ENCODE peak calls at places on chromosomes 7 and 10, in five cellular contexts. Y, Z, I, O and M are unnamed samples.

GRCh38 chr7:151660141-151660540 is 140.4 kb upstream of the RHEB start:
- DNase-seq in Z (peak; percentile 76), O (no peak), Y (peak; percentile 70), I (no peak), M (no peak)

GRCh38 chr7:1794888-1795542 is 124.9 kb downstream of the ELFN1 start:
- DNase-seq in Z (no peak), I (peak; percentile 14), Y (no peak), O (no peak), M (no peak)

GRCh38 chr10:133022784-133023115 is 65.0 kb upstream of the ADGRA1 start:
- DNase-seq in I (no peak), O (peak; percentile 28), Y (peak; percentile 39), Z (no peak), M (no peak)

GRCh38 chr7:90532231-90532929 is 62.9 kb downstream of the PTTG1IP2 start:
- DNase-seq in O (no peak), I (no peak), Z (no peak), Y (no peak), M (no peak)

GRCh38 chr7:130989006-130989795 is 255.2 kb upstream of the KLF14 start:
- DNase-seq in O (no peak), I (no peak), Z (no peak), Y (no peak), M (no peak)

GRCh38 chr7:152103691-152104090 is 78.2 kb downstream of the GALNT11 start:
- DNase-seq in Y (no peak), O (no peak), Z (no peak), I (no peak), M (no peak)

GRCh38 chr10:86956841-86957448 is 470 bp downstream of the MMRN2 start:
- DNase-seq in I (no peak), Z (no peak), O (no peak), Y (no peak), M (peak; percentile 27)

GRCh38 chr10:110827872-110828271 is 43.9 kb upstream of the PDCD4 start:
- DNase-seq in Y (no peak), O (no peak), I (no peak), Z (no peak), M (no peak)

GRCh38 chr10:98349508-98349922 is 65.5 kb downstream of the PYROXD2 start:
- DNase-seq in O (no peak), Z (peak; percentile 99), Y (peak; percentile 100), I (peak; percentile 99), M (peak; percentile 78)

GRCh38 chr10:71068811-71069411 is 143.5 kb upstream of the UNC5B start:
- DNase-seq in Z (peak; percentile 2), Y (peak; percentile 70), O (peak; percentile 44), I (peak; percentile 5), M (no peak)

GRCh38 chr7:40239755-40240303 is 105.0 kb downstream of the SUGCT start:
- DNase-seq in Y (no peak), O (no peak), Z (no peak), I (no peak), M (no peak)

GRCh38 chr7:6637544-6638229 is 569 bp downstream of the ZNF316 start:
- DNase-seq in O (peak; percentile 66), Z (peak; percentile 8), I (no peak), Y (peak; percentile 58), M (no peak)

GRCh38 chr10:85995791-85996190 is 370.8 kb downstream of the GRID1 start:
- DNase-seq in Y (peak; percentile 36), O (peak; percentile 55), I (no peak), Z (peak; percentile 0), M (no peak)

GRCh38 chr10:490891-491571 is 198.4 kb downstream of the DIP2C start:
- DNase-seq in Y (peak; percentile 89), O (no peak), I (peak; percentile 80), Z (peak; percentile 60), M (peak; percentile 75)

GRCh38 chr10:6399241-6399701 is 180.8 kb downstream of the PRKCQ start:
- DNase-seq in Z (peak; percentile 82), I (peak; percentile 40), Y (no peak), O (no peak), M (no peak)

GRCh38 chr7:156014808-156015207 is 202.5 kb upstream of the SHH start:
- DNase-seq in I (no peak), O (no peak), Y (no peak), Z (no peak), M (no peak)

GRCh38 chr7:40848541-40849221 is 713.9 kb downstream of the SUGCT start:
- DNase-seq in O (no peak), I (peak; percentile 31), Z (peak; percentile 36), Y (no peak), M (no peak)

GRCh38 chr7:70098905-70099672 is 500.8 kb downstream of the AUTS2 start:
- DNase-seq in I (no peak), O (no peak), Y (peak; percentile 10), Z (no peak), M (no peak)

GRCh38 chr10:33565231-33565630 is 230.8 kb upstream of the NRP1 start:
- DNase-seq in I (no peak), Z (no peak), O (no peak), Y (no peak), M (no peak)

GRCh38 chr10:110576220-110576619 is 8.7 kb downstream of the SMC3 start:
- DNase-seq in I (peak; percentile 87), Y (peak; percentile 91), Z (peak; percentile 85), O (no peak), M (no peak)

GRCh38 chr7:28988818-28989595 is 30.9 kb upstream of the TRIL start:
- DNase-seq in Y (peak; percentile 97), Z (peak; percentile 93), O (no peak), I (peak; percentile 96), M (no peak)

GRCh38 chr7:50339990-50340500 is 35.5 kb downstream of the IKZF1 start:
- DNase-seq in O (no peak), I (no peak), Z (no peak), Y (no peak), M (no peak)

GRCh38 chr10:18140149-18140956 is at the start of gene CACNB2:
- DNase-seq in O (peak; percentile 84), Y (peak; percentile 65), Z (peak; percentile 51), I (peak; percentile 69), M (peak; percentile 69)

GRCh38 chr7:30914611-30915601 is 3.3 kb downstream of the AQP1 start:
- DNase-seq in Y (peak; percentile 85), I (peak; percentile 43), O (no peak), Z (peak; percentile 33), M (no peak)

GRCh38 chr7:8094164-8095140 is 125.9 kb downstream of the GLCCI1 start:
- DNase-seq in O (no peak), I (no peak), Y (no peak), Z (no peak), M (no peak)

GRCh38 chr10:26723016-26723415 is 25.5 kb downstream of the PDSS1 start:
- DNase-seq in Z (no peak), I (no peak), Y (no peak), O (no peak), M (no peak)

GRCh38 chr10:26714385-26714784 is 16.9 kb downstream of the PDSS1 start:
- DNase-seq in Z (no peak), I (no peak), O (no peak), Y (no peak), M (no peak)

GRCh38 chr10:26721561-26721960 is 24.1 kb downstream of the PDSS1 start:
- DNase-seq in I (no peak), Z (no peak), Y (no peak), O (no peak), M (no peak)

GRCh38 chr10:26714816-26715487 is 17.5 kb downstream of the PDSS1 start:
- DNase-seq in Z (no peak), I (no peak), O (no peak), Y (no peak), M (no peak)

GRCh38 chr10:26717476-26717875 is 20.0 kb downstream of the PDSS1 start:
- DNase-seq in O (no peak), I (no peak), Z (no peak), Y (no peak), M (no peak)
- H3K36me3 ChIP-seq in O (no peaks in the 10 kb centered on the region), I (no peaks in the 10 kb centered on the region), Z (peaks cover 17% of the 10 kb centered on the region), Y (no peaks in the 10 kb centered on the region), M (peaks cover 3% of the 10 kb centered on the region)

GRCh38 chr7:12067156-12067831 is 143.8 kb upstream of the TMEM106B start:
- DNase-seq in I (peak; percentile 76), Y (peak; percentile 55), O (peak; percentile 77), Z (peak; percentile 66), M (peak; percentile 43)
- H3K9ac ChIP-seq in I (no peak overlapping the region), Y (no peak overlapping the region), O (no peak overlapping the region), Z (no peak overlapping the region), M (no peak overlapping the region)

GRCh38 chr7:16954326-16954725 is 72.5 kb upstream of the AGR3 start:
- DNase-seq in O (no peak), Y (no peak), Z (no peak), I (no peak), M (no peak)
- H3K27ac ChIP-seq in O (no peak overlapping the region), Y (no peak overlapping the region), Z (no peak overlapping the region), I (no peak overlapping the region), M (no peak overlapping the region)

GRCh38 chr10:53843691-53844362 is 957.2 kb downstream of the PCDH15 start:
- DNase-seq in I (peak; percentile 65), Z (no peak), O (no peak), Y (no peak), M (no peak)
- H3K36me3 ChIP-seq in I (no peaks in the 10 kb centered on the region), Z (no peaks in the 10 kb centered on the region), O (no peaks in the 10 kb centered on the region), Y (no peaks in the 10 kb centered on the region), M (no peaks in the 10 kb centered on the region)

DNA sequence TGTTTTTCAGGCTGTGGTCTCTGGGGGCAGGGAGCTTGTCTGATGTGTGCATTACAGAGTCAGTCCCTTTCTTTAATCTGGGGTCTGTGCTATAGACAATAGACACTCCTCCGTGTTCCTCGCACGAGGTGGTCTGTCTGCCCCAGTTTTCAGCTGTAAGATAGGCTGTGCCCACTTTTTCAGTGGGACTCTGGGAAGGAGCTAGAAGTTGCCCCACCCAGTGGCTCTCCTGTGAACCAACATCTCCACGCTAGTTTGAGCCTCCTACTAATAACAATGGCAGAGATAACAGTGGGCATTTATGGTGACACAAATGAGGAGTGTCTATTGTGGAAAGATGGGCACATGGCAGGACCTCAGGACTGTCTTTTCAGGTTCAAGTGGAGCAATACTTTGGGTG is 44.0 kb downstream of the ADRB1 start:
- DNase-seq in Z (no peak), Y (no peak), I (no peak), O (no peak), M (no peak)
- H3K9ac ChIP-seq in Z (no peak overlapping the region), Y (no peak overlapping the region), I (no peak overlapping the region), O (no peak overlapping the region), M (no peak overlapping the region)

GRCh38 chr10:114687459-114687858 is 29.4 kb upstream of the ABLIM1 start:
- DNase-seq in I (no peak), O (no peak), Y (no peak), Z (no peak), M (no peak)
- H3K27ac ChIP-seq in I (no peak overlapping the region), O (no peak overlapping the region), Y (no peak overlapping the region), Z (no peak overlapping the region), M (no peak overlapping the region)

DNA sequence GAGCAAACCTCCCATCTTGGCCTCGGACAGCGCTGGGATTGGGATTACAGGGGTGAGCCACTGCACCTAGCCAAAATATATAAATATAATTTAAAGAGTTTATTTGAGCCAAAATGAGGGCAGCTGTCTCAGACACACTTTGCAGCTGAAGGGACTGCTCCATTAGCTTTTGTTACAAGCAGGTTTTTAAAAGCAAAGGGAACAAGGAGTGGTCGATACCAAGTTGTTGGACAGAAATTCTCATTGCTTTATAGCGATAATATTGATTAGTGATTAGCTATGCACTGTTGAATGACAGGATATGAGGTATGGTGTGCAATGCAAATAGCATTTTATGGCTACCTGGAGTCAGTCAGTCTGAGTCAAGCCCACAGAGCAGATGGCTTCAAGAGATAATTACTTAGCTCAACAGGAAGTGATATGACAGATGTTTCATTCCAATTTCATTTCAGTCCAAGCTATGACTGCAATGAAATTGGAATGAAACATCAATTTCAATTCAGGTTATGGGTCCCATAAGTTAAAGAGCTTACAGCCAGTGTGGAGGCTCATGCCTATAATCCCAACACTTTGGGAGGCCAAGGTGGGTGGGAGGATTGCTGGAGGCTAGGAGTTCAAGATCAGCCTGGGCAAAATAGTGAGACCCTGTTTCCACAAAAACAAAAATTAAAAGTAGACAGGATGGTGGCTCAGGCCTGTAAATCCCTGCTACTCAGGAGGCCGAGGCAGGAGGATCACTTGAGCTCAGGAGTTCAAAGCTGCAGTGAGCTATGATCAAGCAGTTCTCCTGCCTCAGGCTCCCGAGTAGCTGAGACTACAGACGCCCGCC is 23.1 kb downstream of the TYW1 start:
- DNase-seq in I (no peak), Z (peak; percentile 45), O (no peak), Y (peak; percentile 70), M (no peak)
- H3K36me3 ChIP-seq in I (no peaks in the 10 kb centered on the region), Z (peaks cover 23% of the 10 kb centered on the region), O (no peaks in the 10 kb centered on the region), Y (no peaks in the 10 kb centered on the region), M (peaks cover 24% of the 10 kb centered on the region)